ENCODE peak calls at places on chromosomes 1 and 21, in ten cellular contexts. L, T, D, W, U, V, O, G, C and P are unnamed samples.

GRCh38 chr1:184626076-184627011 is 128.3 kb downstream of the EDEM3 start:
- DNase-seq in L (no peak), T (no peak), D (no peak), W (no peak), U (no peak), V (no peak), O (no peak), G (no peak), C (peak), P (peak)

GRCh38 chr21:44872568-44873355 is 728 bp downstream of the PTTG1IP start:
- DNase-seq in L (peak), T (no peak), D (no peak), W (no peak), U (peak), V (peak), O (peak), G (peak), C (peak), P (peak)

GRCh38 chr1:2975466-2976179 is 45.6 kb upstream of the ACTRT2 start:
- DNase-seq in L (no peak), T (no peak), D (no peak), W (no peak), U (peak), V (no peak), O (peak), G (peak), C (peak), P (no peak)

GRCh38 chr1:28392027-28392652 is 22.6 kb downstream of the PHACTR4 start:
- DNase-seq in L (no peak), T (no peak), D (no peak), W (peak), U (no peak), V (no peak), O (no peak), G (no peak), C (no peak), P (no peak)

GRCh38 chr1:7388488-7389185 is 382.5 kb upstream of the VAMP3 start:
- DNase-seq in L (peak), T (no peak), D (no peak), W (no peak), U (peak), V (peak), O (peak), G (peak), C (peak), P (no peak)

GRCh38 chr21:28230559-28230958 is 762.1 kb downstream of the LTN1 start:
- DNase-seq in L (no peak), T (no peak), D (no peak), W (no peak), U (no peak), V (no peak), O (no peak), G (no peak), C (no peak), P (no peak)

GRCh38 chr1:10796029-10796944 is at the start of gene CASZ1:
- DNase-seq in L (peak), T (peak), D (no peak), W (peak), U (peak), V (peak), O (peak), G (peak), C (peak), P (peak)

GRCh38 chr1:207181838-207182237 is 77.8 kb downstream of the C4BPA start:
- DNase-seq in L (no peak), T (no peak), D (no peak), W (peak), U (no peak), V (no peak), O (no peak), G (no peak), C (no peak), P (no peak)

GRCh38 chr1:65235867-65236805 is 73.2 kb upstream of the DNAJC6 start:
- DNase-seq in L (no peak), T (no peak), D (no peak), W (peak), U (no peak), V (peak), O (no peak), G (no peak), C (no peak), P (no peak)

GRCh38 chr1:207811920-207812720 is 60.3 kb downstream of the CD46 start:
- DNase-seq in L (peak), T (no peak), D (no peak), W (peak), U (peak), V (peak), O (peak), G (peak), C (peak), P (no peak)

GRCh38 chr1:67723620-67724019 is 38.6 kb downstream of the GADD45A start:
- DNase-seq in L (no peak), T (no peak), D (no peak), W (no peak), U (no peak), V (no peak), O (no peak), G (no peak), C (no peak), P (no peak)

GRCh38 chr1:104629589-104629988 is 879.9 kb downstream of the AMY1C start:
- DNase-seq in L (no peak), T (no peak), D (no peak), W (no peak), U (no peak), V (no peak), O (no peak), G (no peak), C (no peak), P (no peak)

GRCh38 chr1:50977575-50978143 is 7.6 kb downstream of the CDKN2C start:
- DNase-seq in L (peak), T (peak), D (no peak), W (peak), U (peak), V (peak), O (peak), G (peak), C (peak), P (peak)

GRCh38 chr1:174291059-174291458 is 131.7 kb downstream of the RABGAP1L start:
- DNase-seq in L (no peak), T (no peak), D (no peak), W (no peak), U (no peak), V (no peak), O (no peak), G (no peak), C (no peak), P (no peak)

GRCh38 chr1:30657131-30658013 is 66.0 kb downstream of the MATN1 start:
- DNase-seq in L (no peak), T (no peak), D (no peak), W (no peak), U (peak), V (no peak), O (no peak), G (no peak), C (peak), P (peak)

GRCh38 chr1:173137116-173137515 is 70.0 kb downstream of the TNFSF4 start:
- DNase-seq in L (no peak), T (no peak), D (no peak), W (no peak), U (no peak), V (no peak), O (no peak), G (no peak), C (no peak), P (no peak)

GRCh38 chr1:47226121-47226977 is 5.7 kb downstream of the TAL1 start:
- DNase-seq in L (no peak), T (no peak), D (no peak), W (no peak), U (no peak), V (no peak), O (no peak), G (no peak), C (no peak), P (no peak)

GRCh38 chr1:98991127-98992003 is 13.3 kb downstream of the PLPPR5 start:
- DNase-seq in L (no peak), T (no peak), D (peak), W (peak), U (no peak), V (no peak), O (no peak), G (no peak), C (no peak), P (no peak)

GRCh38 chr1:10939654-10940450 is 72.6 kb upstream of the TARDBP start:
- DNase-seq in L (no peak), T (no peak), D (peak), W (no peak), U (no peak), V (peak), O (no peak), G (no peak), C (no peak), P (peak)

GRCh38 chr21:35796834-35797233 is 263.5 kb downstream of the SETD4 start:
- DNase-seq in L (no peak), T (no peak), D (no peak), W (no peak), U (no peak), V (no peak), O (no peak), G (no peak), C (no peak), P (no peak)

GRCh38 chr1:113780363-113781146 is 21.3 kb upstream of the PHTF1 start:
- DNase-seq in L (no peak), T (no peak), D (no peak), W (no peak), U (no peak), V (no peak), O (no peak), G (no peak), C (no peak), P (no peak)

GRCh38 chr1:177256153-177256814 is 85.5 kb downstream of the BRINP2 start:
- DNase-seq in L (peak), T (peak), D (no peak), W (peak), U (peak), V (no peak), O (peak), G (no peak), C (peak), P (peak)

GRCh38 chr21:15227919-15228318 is 163.1 kb upstream of the NRIP1 start:
- DNase-seq in L (no peak), T (no peak), D (no peak), W (no peak), U (no peak), V (no peak), O (no peak), G (no peak), C (no peak), P (no peak)

GRCh38 chr1:175887981-175888428 is 144.6 kb upstream of the TNR start:
- DNase-seq in L (peak), T (peak), D (no peak), W (peak), U (peak), V (peak), O (peak), G (no peak), C (no peak), P (peak)

GRCh38 chr1:207032528-207033017 is at the start of gene C1orf116:
- DNase-seq in L (peak), T (no peak), D (no peak), W (peak), U (peak), V (no peak), O (no peak), G (no peak), C (no peak), P (peak)

GRCh38 chr1:25485536-25486235 is 55.0 kb downstream of the MACO1 start:
- DNase-seq in L (no peak), T (no peak), D (no peak), W (no peak), U (no peak), V (no peak), O (no peak), G (no peak), C (no peak), P (no peak)
- TF ChIP-seq EP300 in L (no peak), T (no peak), D (no peak), W (no peak), U (no peak), V (no peak), O (no peak), G (no peak), C (no peak), P (no peak)

DNA sequence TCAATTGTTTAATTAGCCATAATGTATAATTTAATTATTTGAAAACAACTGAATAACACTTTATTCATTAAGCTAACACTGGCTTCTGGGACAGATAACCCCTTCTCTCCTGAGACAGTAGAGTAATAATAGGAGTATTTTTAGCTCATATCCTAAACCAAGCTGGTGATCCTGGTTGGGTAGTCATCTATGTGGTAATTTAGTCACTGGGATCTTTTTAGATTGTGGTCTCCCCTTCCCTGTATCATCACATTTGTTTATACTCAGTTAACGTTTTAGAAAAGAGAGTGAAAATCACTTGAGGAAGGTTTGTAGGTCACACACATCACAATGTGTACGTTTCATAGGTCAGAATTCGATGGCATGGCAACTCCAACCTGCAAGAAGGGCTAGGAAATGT is 1356.6 kb upstream of the ADGRL2 start:
- DNase-seq in L (no peak), T (no peak), D (no peak), W (no peak), U (no peak), V (no peak), O (no peak), G (no peak), C (no peak), P (no peak)
- TF ChIP-seq EP300 in L (no peak), T (no peak), D (no peak), W (no peak), U (no peak), V (no peak), O (no peak), G (no peak), C (no peak), P (no peak)

GRCh38 chr1:31688233-31688918 is 15.4 kb downstream of the COL16A1 start:
- DNase-seq in L (no peak), T (no peak), D (no peak), W (no peak), U (no peak), V (no peak), O (peak), G (no peak), C (no peak), P (no peak)

GRCh38 chr1:31687601-31688000 is 16.2 kb downstream of the COL16A1 start:
- DNase-seq in L (no peak), T (no peak), D (no peak), W (no peak), U (no peak), V (no peak), O (no peak), G (no peak), C (no peak), P (no peak)

GRCh38 chr1:31679676-31680230 is 24.1 kb downstream of the COL16A1 start:
- DNase-seq in L (no peak), T (no peak), D (no peak), W (no peak), U (no peak), V (no peak), O (no peak), G (no peak), C (no peak), P (no peak)

GRCh38 chr1:31681421-31681820 is 22.4 kb downstream of the COL16A1 start:
- DNase-seq in L (no peak), T (no peak), D (no peak), W (no peak), U (no peak), V (no peak), O (no peak), G (no peak), C (no peak), P (no peak)

GRCh38 chr1:31683997-31684396 is 19.8 kb downstream of the COL16A1 start:
- DNase-seq in L (peak), T (no peak), D (no peak), W (no peak), U (peak), V (peak), O (no peak), G (no peak), C (no peak), P (peak)
- TF ChIP-seq EP300 in L (no peak), T (no peak), D (no peak), W (no peak), U (no peak), V (no peak), O (no peak), G (no peak), C (no peak), P (no peak)

DNA sequence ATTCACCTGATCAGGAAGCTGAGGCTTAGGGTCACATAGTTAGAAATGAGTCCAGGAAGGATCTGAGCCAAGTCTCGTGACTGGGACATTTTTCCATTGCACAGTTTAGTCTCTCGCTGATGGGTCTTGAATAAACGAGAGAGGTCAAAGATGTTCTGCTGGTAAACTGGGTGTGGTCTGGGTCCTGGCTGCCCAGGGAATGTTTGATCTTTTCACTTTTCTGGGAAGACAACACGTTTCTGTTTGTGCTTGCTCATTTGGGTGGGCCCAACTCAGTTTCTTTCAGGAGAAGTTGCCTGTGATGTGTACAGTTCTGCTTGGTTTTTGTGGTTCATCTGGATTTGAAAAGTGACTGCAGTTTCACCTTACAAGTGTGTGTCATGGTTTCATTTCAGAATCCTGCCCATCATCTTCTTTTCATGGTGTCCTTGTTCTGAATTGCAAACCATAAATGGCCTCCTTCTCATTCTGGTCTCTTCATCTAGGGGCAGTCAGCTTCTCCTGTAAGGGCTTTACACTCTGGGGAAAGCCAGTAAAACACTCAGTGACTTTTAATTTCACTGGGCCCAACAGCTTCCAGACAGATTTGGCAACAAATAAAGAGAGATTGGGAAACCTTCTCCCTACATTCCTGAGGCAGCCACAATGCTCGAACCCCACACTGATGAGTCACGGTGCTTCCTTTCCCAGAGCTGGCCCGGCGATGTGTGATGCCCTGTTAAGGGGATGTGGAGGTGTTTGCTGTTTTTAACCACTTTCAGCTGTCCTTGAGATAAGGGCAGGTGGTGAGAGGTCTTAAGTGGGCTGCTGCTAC is 7.2 kb upstream of the TACSTD2 start:
- DNase-seq in L (no peak), T (peak), D (no peak), W (peak), U (peak), V (no peak), O (peak), G (peak), C (peak), P (peak)
- TF ChIP-seq EP300 in L (no peak), T (peak), D (no peak), W (no peak), U (no peak), V (no peak), O (no peak), G (no peak), C (no peak), P (no peak)

GRCh38 chr1:21174230-21174629 is 2.5 kb downstream of the EIF4G3 start:
- DNase-seq in L (no peak), T (no peak), D (no peak), W (no peak), U (no peak), V (no peak), O (no peak), G (no peak), C (no peak), P (no peak)

GRCh38 chr1:21175670-21176581 is 771 bp downstream of the EIF4G3 start:
- DNase-seq in L (peak), T (no peak), D (no peak), W (no peak), U (peak), V (peak), O (peak), G (peak), C (peak), P (peak)

GRCh38 chr1:21176589-21177555 is at the start of gene EIF4G3:
- DNase-seq in L (peak), T (peak), D (peak), W (peak), U (peak), V (peak), O (peak), G (peak), C (peak), P (peak)

GRCh38 chr1:21174638-21175323 is 1.9 kb downstream of the EIF4G3 start:
- DNase-seq in L (no peak), T (no peak), D (no peak), W (no peak), U (no peak), V (no peak), O (no peak), G (no peak), C (no peak), P (no peak)

DNA sequence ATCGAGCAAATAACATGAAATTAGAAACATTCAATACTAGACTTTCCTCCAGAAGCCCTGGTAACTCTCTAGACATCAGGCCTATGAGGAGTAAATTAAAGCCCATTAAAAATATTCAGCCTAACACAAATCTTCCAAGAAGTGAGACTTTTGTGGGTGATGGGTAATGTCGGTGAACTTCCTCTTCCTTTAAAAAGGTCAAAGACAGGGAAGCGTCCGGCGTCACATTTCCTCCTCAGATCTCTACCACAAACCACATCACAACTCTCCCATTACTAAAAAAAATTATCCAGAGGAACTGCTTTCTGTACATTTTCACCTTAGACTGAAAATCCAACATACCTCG is 1.4 kb downstream of the EIF4G3 start:
- DNase-seq in L (no peak), T (peak), D (no peak), W (no peak), U (peak), V (peak), O (peak), G (no peak), C (peak), P (peak)
- TF ChIP-seq EP300 in L (no peak), T (peak), D (no peak), W (no peak), U (no peak), V (no peak), O (no peak), G (no peak), C (no peak), P (no peak)

GRCh38 chr1:14988636-14989035 is 164.9 kb upstream of the TMEM51 start:
- DNase-seq in L (no peak), T (no peak), D (no peak), W (no peak), U (no peak), V (no peak), O (no peak), G (no peak), C (no peak), P (no peak)

GRCh38 chr1:14993414-14993813 is 160.1 kb upstream of the TMEM51 start:
- DNase-seq in L (no peak), T (no peak), D (no peak), W (no peak), U (no peak), V (no peak), O (no peak), G (no peak), C (no peak), P (no peak)

GRCh38 chr1:14994148-14994547 is 159.4 kb upstream of the TMEM51 start:
- DNase-seq in L (no peak), T (no peak), D (no peak), W (no peak), U (no peak), V (no peak), O (no peak), G (no peak), C (no peak), P (no peak)

GRCh38 chr1:14987829-14988603 is 165.5 kb upstream of the TMEM51 start:
- DNase-seq in L (no peak), T (no peak), D (no peak), W (no peak), U (no peak), V (peak), O (no peak), G (no peak), C (peak), P (no peak)

GRCh38 chr1:14989931-14990728 is 163.4 kb upstream of the TMEM51 start:
- DNase-seq in L (no peak), T (no peak), D (no peak), W (no peak), U (no peak), V (no peak), O (no peak), G (no peak), C (no peak), P (no peak)
- TF ChIP-seq EP300 in L (no peak), T (no peak), D (no peak), W (no peak), U (no peak), V (no peak), O (no peak), G (no peak), C (no peak), P (no peak)